ENCODE peak calls at places on chromosomes 16 and 17, in five cellular contexts. One of them, this sample, is unnamed.

GRCh38 chr17:78086740-78087139 is 41.8 kb downstream of the TMC6 start:
- DNase-seq in NCI-H1105: no peak
- DNase-seq in body of pancreas: no peak
- DNase-seq in left lung: no peak
- DNase-seq in sciatic nerve: no peak
- DNase-seq in this sample: no peak

GRCh38 chr16:22977294-22977697 is 163.3 kb downstream of the HS3ST2 start:
- DNase-seq in NCI-H1105: no peak
- DNase-seq in body of pancreas: no peak
- DNase-seq in left lung: no peak
- DNase-seq in sciatic nerve: no peak
- DNase-seq in this sample: no peak

GRCh38 chr16:12575288-12575687 is 228.4 kb downstream of the CPPED1 start:
- DNase-seq in NCI-H1105: peak; percentile 25
- DNase-seq in body of pancreas: no peak
- DNase-seq in left lung: no peak
- DNase-seq in sciatic nerve: peak; percentile 26
- DNase-seq in this sample: peak; percentile 54

GRCh38 chr16:6149031-6149430 is 1051.4 kb upstream of the EEF2KMT start:
- DNase-seq in NCI-H1105: no peak
- DNase-seq in body of pancreas: no peak
- DNase-seq in left lung: no peak
- DNase-seq in sciatic nerve: no peak
- DNase-seq in this sample: no peak

GRCh38 chr17:72063262-72063661 is 57.6 kb upstream of the SOX9 start:
- DNase-seq in NCI-H1105: no peak
- DNase-seq in body of pancreas: peak; percentile 19
- DNase-seq in left lung: no peak
- DNase-seq in sciatic nerve: no peak
- DNase-seq in this sample: no peak

GRCh38 chr17:39194089-39194984 is 3.1 kb downstream of the CACNB1 start:
- DNase-seq in NCI-H1105: no peak
- DNase-seq in body of pancreas: no peak
- DNase-seq in left lung: peak; percentile 64
- DNase-seq in sciatic nerve: no peak
- DNase-seq in this sample: peak; percentile 84

GRCh38 chr17:28180449-28180848 is 138.0 kb downstream of the NLK start:
- DNase-seq in NCI-H1105: no peak
- DNase-seq in body of pancreas: no peak
- DNase-seq in left lung: no peak
- DNase-seq in sciatic nerve: no peak
- DNase-seq in this sample: no peak

GRCh38 chr16:79327836-79328235 is 272.7 kb downstream of the MAF start:
- DNase-seq in NCI-H1105: no peak
- DNase-seq in body of pancreas: no peak
- DNase-seq in left lung: no peak
- DNase-seq in sciatic nerve: no peak
- DNase-seq in this sample: no peak

GRCh38 chr16:67661101-67661661 is 421 bp downstream of the PARD6A start:
- DNase-seq in NCI-H1105: no peak
- DNase-seq in body of pancreas: peak; percentile 63
- DNase-seq in left lung: no peak
- DNase-seq in sciatic nerve: no peak
- DNase-seq in this sample: no peak

GRCh38 chr17:36104601-36105000 is 974 bp downstream of the CCL4 start:
- DNase-seq in NCI-H1105: no peak
- DNase-seq in body of pancreas: no peak
- DNase-seq in left lung: no peak
- DNase-seq in sciatic nerve: no peak
- DNase-seq in this sample: no peak

GRCh38 chr16:20385844-20386832 is 18.4 kb downstream of the PDILT start:
- DNase-seq in NCI-H1105: no peak
- DNase-seq in body of pancreas: peak; percentile 83
- DNase-seq in left lung: peak; percentile 61
- DNase-seq in sciatic nerve: peak; percentile 79
- DNase-seq in this sample: no peak

GRCh38 chr17:50035930-50036329 is 20.0 kb upstream of the ITGA3 start:
- DNase-seq in NCI-H1105: no peak
- DNase-seq in body of pancreas: no peak
- DNase-seq in left lung: no peak
- DNase-seq in sciatic nerve: no peak
- DNase-seq in this sample: no peak

GRCh38 chr16:66103245-66103644 is 263.2 kb upstream of the CDH5 start:
- DNase-seq in NCI-H1105: no peak
- DNase-seq in body of pancreas: no peak
- DNase-seq in left lung: no peak
- DNase-seq in sciatic nerve: no peak
- DNase-seq in this sample: no peak

GRCh38 chr16:2016407-2016922 is 3.1 kb upstream of the NPW start:
- DNase-seq in NCI-H1105: no peak
- DNase-seq in body of pancreas: no peak
- DNase-seq in left lung: no peak
- DNase-seq in sciatic nerve: no peak
- DNase-seq in this sample: no peak

GRCh38 chr16:30534368-30535105 is at the start of gene ZNF747:
- DNase-seq in NCI-H1105: peak; percentile 91
- DNase-seq in body of pancreas: peak; percentile 95
- DNase-seq in left lung: peak; percentile 93
- DNase-seq in sciatic nerve: peak; percentile 95
- DNase-seq in this sample: peak; percentile 97

GRCh38 chr16:4613636-4614570 is 785 bp downstream of the UBALD1 start:
- DNase-seq in NCI-H1105: no peak
- DNase-seq in body of pancreas: peak; percentile 36
- DNase-seq in left lung: no peak
- DNase-seq in sciatic nerve: no peak
- DNase-seq in this sample: no peak

This sample was measured in cardiac septum.